ENCODE peak calls at places on chromosomes 12 and 14, in nine cellular contexts. U is RWPE2; T is stomach; O is CD8-positive, alpha-beta memory T cell; K is heart left ventricle; E is ovary; B is mesendoderm; A is GM12878; G is psoas muscle. W is an unnamed sample. For H3K27me3, the result is how much of the 10 kb centered on the place peaks cover.

GRCh38 chr12:57521475-57522018 is 1.1 kb upstream of the MBD6 start:
- DNase-seq in O (no peak), A (no peak), T (peak), K (peak), B (peak), G (peak), E (peak), U (no peak), W (peak)

GRCh38 chr12:94545937-94546771 is 86.5 kb upstream of the CEP83 start:
- DNase-seq in T (peak), K (peak), O (no peak), U (no peak), E (peak), B (peak), G (no peak), A (peak), W (no peak)

GRCh38 chr12:56234746-56235436 is 5.0 kb downstream of the SLC39A5 start:
- DNase-seq in A (no peak), G (no peak), E (no peak), T (no peak), K (no peak), U (no peak), B (no peak), O (no peak), W (no peak)

GRCh38 chr14:68651652-68652432 is 141.0 kb downstream of the ZFP36L1 start:
- DNase-seq in O (no peak), K (peak), E (peak), B (no peak), T (no peak), A (no peak), G (no peak), U (no peak), W (no peak)

GRCh38 chr14:37698840-37699777 is 103.7 kb downstream of the TTC6 start:
- DNase-seq in T (no peak), G (no peak), A (no peak), E (no peak), K (no peak), U (no peak), O (no peak), B (no peak), W (no peak)

GRCh38 chr12:118655588-118655987 is 279.2 kb downstream of the SUDS3 start:
- DNase-seq in A (no peak), E (no peak), B (no peak), U (no peak), T (no peak), G (no peak), O (no peak), K (no peak), W (no peak)

GRCh38 chr12:28017126-28017872 is 44.8 kb upstream of the PTHLH start:
- DNase-seq in E (no peak), U (no peak), T (no peak), O (no peak), A (no peak), K (no peak), G (no peak), B (no peak), W (no peak)

GRCh38 chr12:76264617-76265016 is 83.6 kb downstream of the BBS10 start:
- DNase-seq in O (no peak), E (no peak), A (no peak), T (no peak), B (no peak), G (no peak), K (no peak), U (no peak), W (no peak)

GRCh38 chr14:57575482-57575881 is 81.8 kb upstream of the CCDC198 start:
- DNase-seq in K (peak), U (no peak), G (no peak), B (peak), T (no peak), A (no peak), O (no peak), E (no peak), W (no peak)

GRCh38 chr12:49962861-49963765 is 1.4 kb downstream of the AQP5 start:
- DNase-seq in T (peak), G (peak), U (peak), O (no peak), A (no peak), E (no peak), K (peak), B (no peak), W (peak)

GRCh38 chr14:77213657-77214016 is 32.0 kb downstream of the TMEM63C start:
- DNase-seq in T (no peak), G (no peak), O (no peak), U (no peak), B (no peak), E (no peak), K (no peak), A (no peak), W (no peak)

GRCh38 chr14:61392297-61392696 is 70.9 kb downstream of the PRKCH start:
- DNase-seq in U (no peak), A (no peak), K (no peak), E (no peak), B (no peak), T (no peak), G (no peak), O (no peak), W (no peak)

GRCh38 chr12:82650627-82651337 is 35.9 kb upstream of the TMTC2 start:
- DNase-seq in U (peak), T (peak), A (peak), E (no peak), B (peak), O (no peak), K (peak), G (no peak), W (no peak)

GRCh38 chr14:104519721-104520120 is 59.8 kb upstream of the C14orf180 start:
- DNase-seq in E (no peak), U (no peak), O (no peak), B (no peak), K (no peak), T (peak), A (no peak), G (no peak), W (no peak)

GRCh38 chr12:48446372-48446771 is 26.0 kb upstream of the ANP32D start:
- DNase-seq in O (no peak), T (no peak), K (peak), E (no peak), G (no peak), U (no peak), B (peak), A (no peak), W (no peak)

GRCh38 chr12:32148372-32148771 is 41.7 kb downstream of the BICD1 start:
- DNase-seq in O (no peak), A (no peak), K (no peak), U (no peak), G (no peak), B (no peak), T (no peak), E (no peak), W (no peak)

GRCh38 chr12:74317741-74318140 is 219.9 kb upstream of the ATXN7L3B start:
- DNase-seq in T (no peak), O (no peak), G (no peak), E (no peak), K (no peak), U (no peak), A (no peak), B (no peak), W (no peak)

GRCh38 chr12:67414011-67414715 is 145.0 kb downstream of the CAND1 start:
- DNase-seq in K (no peak), O (no peak), G (no peak), T (no peak), A (no peak), E (no peak), U (no peak), B (no peak), W (no peak)

GRCh38 chr12:96908170-96908675 is 1.2 kb downstream of the NEDD1 start:
- DNase-seq in K (no peak), G (no peak), A (no peak), B (no peak), U (no peak), T (no peak), O (no peak), E (no peak), W (no peak)

GRCh38 chr14:68512088-68512487 is 280.8 kb downstream of the ZFP36L1 start:
- DNase-seq in A (no peak), G (no peak), B (no peak), T (no peak), E (no peak), U (no peak), O (no peak), K (no peak), W (no peak)

DNA sequence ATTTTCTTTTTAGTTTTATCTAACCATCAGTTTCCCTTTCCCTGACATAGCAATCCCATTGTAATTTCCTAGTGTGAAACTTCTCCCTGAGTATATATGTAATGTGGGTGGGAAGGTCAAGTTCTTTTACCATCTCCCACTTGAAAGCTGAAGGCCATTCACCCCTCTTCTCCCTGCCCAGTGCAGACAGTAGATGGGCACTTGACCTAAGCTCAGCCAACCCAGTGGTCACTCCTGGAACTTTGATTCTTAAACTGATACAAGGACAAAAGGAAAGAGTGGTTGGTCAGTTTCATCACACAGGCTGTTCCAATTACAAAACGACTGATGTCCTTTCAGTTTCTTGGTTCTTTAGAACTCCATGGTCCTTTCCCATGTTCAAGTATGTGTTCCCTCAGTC is 8.4 kb upstream of the APOLD1 start:
- DNase-seq in B (no peak), U (no peak), K (no peak), A (no peak), O (no peak), E (no peak), T (no peak), G (no peak), W (no peak)
- H3K27ac ChIP-seq in B (no peak), U (no peak), K (no peak), A (no peak), O (no peak), E (no peak), T (no peak), G (no peak), W (no peak)

GRCh38 chr14:53952533-53952932 is 4.1 kb downstream of the BMP4 start:
- DNase-seq in T (no peak), E (no peak), O (no peak), K (no peak), U (no peak), A (no peak), B (peak), G (no peak), W (no peak)
- H3K27me3 ChIP-seq in T (under half), E (under half), O (under half), K (under half), U (under half), A (under half), B (under half), G (under half), W (half or more)

DNA sequence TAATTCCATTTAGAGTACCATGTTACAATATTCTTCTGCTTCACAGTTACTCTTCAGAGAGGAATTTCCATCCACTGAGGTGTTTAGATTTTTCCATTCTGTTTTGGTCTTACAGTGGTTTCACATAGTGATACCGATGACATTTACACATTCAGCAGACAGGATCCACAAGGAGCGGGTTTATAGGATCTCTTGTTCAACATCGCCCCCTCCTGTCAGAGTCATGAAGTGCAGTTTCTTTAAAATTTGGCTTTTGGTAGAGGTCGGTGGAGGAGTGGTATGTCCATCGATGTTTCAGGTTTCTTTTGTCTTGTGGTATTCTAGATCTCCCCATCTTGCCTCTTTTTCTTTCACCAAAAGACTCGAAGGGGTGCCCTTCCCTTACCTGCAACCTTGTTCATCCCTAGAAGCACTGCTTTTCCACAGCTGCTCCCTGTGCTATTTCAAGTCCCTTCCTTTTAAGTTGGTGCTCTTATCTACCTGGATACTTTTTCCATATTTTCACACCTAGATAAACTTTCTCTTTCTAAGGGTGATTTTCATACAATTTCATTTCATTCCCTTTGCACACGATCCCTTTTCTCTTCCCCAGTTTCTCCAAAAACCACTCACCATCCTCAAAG is 181.3 kb downstream of the ITPR2 start:
- DNase-seq in E (no peak), A (peak), O (no peak), G (no peak), T (peak), U (no peak), K (peak), B (peak), W (peak)
- H3K27ac ChIP-seq in E (no peak), A (no peak), O (no peak), G (no peak), T (no peak), U (no peak), K (no peak), B (no peak), W (no peak)

DNA sequence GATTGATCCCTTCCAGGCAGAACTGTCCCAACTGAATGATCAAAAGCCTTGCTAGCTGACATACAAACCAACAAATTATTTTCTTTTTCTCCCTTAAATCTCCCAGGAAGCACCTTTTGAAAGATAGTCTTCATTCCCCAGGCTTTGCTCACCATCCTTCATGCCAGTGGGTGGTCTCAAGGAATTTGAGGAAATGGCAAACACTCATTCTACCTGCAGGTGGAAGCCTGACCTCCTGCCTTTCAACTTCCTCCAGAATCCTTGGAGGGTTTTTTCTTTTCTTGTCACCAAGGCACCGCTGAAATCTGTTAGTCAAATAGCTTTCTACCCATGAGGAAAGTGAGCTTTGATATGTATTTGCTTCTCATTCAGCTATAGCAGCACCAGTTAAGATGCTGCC is 128.5 kb downstream of the WIF1 start:
- DNase-seq in B (peak), K (no peak), T (no peak), E (no peak), U (no peak), G (no peak), O (no peak), A (no peak), W (no peak)
- H3K27me3 ChIP-seq in B (under half), K (under half), T (under half), E (under half), U (under half), G (under half), O (under half), A (under half), W (under half)

GRCh38 chr12:87259405-87259804 is 769.8 kb downstream of the C12orf50 start:
- DNase-seq in B (no peak), U (no peak), E (no peak), A (no peak), G (no peak), T (no peak), O (no peak), K (no peak), W (no peak)
- H3K27ac ChIP-seq in B (no peak), U (no peak), E (no peak), A (no peak), G (no peak), T (no peak), O (no peak), K (no peak), W (no peak)

GRCh38 chr12:132256646-132257045 is 72.7 kb downstream of the GALNT9 start:
- DNase-seq in G (no peak), T (no peak), E (no peak), O (no peak), A (no peak), K (no peak), B (no peak), U (no peak), W (no peak)
- H3K27me3 ChIP-seq in G (under half), T (under half), E (under half), O (under half), A (under half), K (under half), B (under half), U (under half), W (under half)

GRCh38 chr12:6819069-6820030 is 2.3 kb upstream of the GPR162 start:
- DNase-seq in A (no peak), G (no peak), U (no peak), E (no peak), T (no peak), O (no peak), B (peak), K (no peak), W (no peak)

GRCh38 chr12:6821674-6822433 is at the start of gene GPR162:
- DNase-seq in O (no peak), T (peak), E (peak), U (no peak), A (no peak), K (peak), G (peak), B (peak), W (peak)

GRCh38 chr12:6821271-6821673 is 349 bp upstream of the GPR162 start:
- DNase-seq in G (peak), A (no peak), T (peak), K (peak), B (peak), U (no peak), E (peak), O (no peak), W (peak)

GRCh38 chr12:6818246-6819006 is 3.2 kb upstream of the GPR162 start:
- DNase-seq in G (no peak), K (no peak), A (no peak), T (no peak), O (no peak), E (peak), B (peak), U (no peak), W (no peak)

GRCh38 chr12:6820171-6820570 is 1.4 kb upstream of the GPR162 start:
- DNase-seq in G (no peak), O (no peak), E (no peak), U (no peak), A (no peak), K (no peak), T (no peak), B (no peak), W (no peak)
- H3K27ac ChIP-seq in G (no peak), O (no peak), E (no peak), U (no peak), A (no peak), K (no peak), T (no peak), B (no peak), W (peak)

GRCh38 chr14:102201776-102202175 is 62.1 kb downstream of the WDR20 start:
- DNase-seq in O (no peak), E (no peak), T (no peak), B (no peak), K (no peak), G (no peak), A (no peak), U (no peak), W (no peak)

GRCh38 chr14:102203382-102203781 is 63.7 kb downstream of the WDR20 start:
- DNase-seq in E (no peak), U (no peak), B (no peak), A (no peak), T (no peak), O (no peak), K (no peak), G (no peak), W (no peak)

GRCh38 chr14:102200690-102201368 is 61.1 kb downstream of the WDR20 start:
- DNase-seq in O (no peak), A (no peak), B (no peak), E (no peak), T (no peak), U (no peak), G (no peak), K (no peak), W (no peak)

GRCh38 chr14:102201369-102201748 is 61.7 kb downstream of the WDR20 start:
- DNase-seq in U (no peak), G (no peak), K (no peak), O (no peak), E (no peak), B (no peak), T (no peak), A (peak), W (no peak)

GRCh38 chr14:102202944-102203343 is 63.2 kb downstream of the WDR20 start:
- DNase-seq in T (no peak), O (no peak), K (no peak), B (no peak), G (no peak), A (no peak), U (no peak), E (no peak), W (no peak)
- H3K27me3 ChIP-seq in T (under half), O (under half), K (under half), B (under half), G (under half), A (under half), U (under half), E (under half), W (under half)

GRCh38 chr14:27623782-27624181 is 1025.9 kb upstream of the NOVA1 start:
- DNase-seq in B (no peak), U (no peak), K (no peak), O (no peak), E (no peak), G (no peak), A (no peak), T (no peak), W (no peak)
- H3K27ac ChIP-seq in B (no peak), U (no peak), K (no peak), O (no peak), E (no peak), G (no peak), A (no peak), T (no peak), W (no peak)

GRCh38 chr12:42586268-42586667 is 3.3 kb downstream of the PRICKLE1 start:
- DNase-seq in G (no peak), E (no peak), T (no peak), A (no peak), B (no peak), U (no peak), O (no peak), K (no peak), W (no peak)
- H3K27me3 ChIP-seq in G (under half), E (under half), T (under half), A (under half), B (under half), U (under half), O (under half), K (under half), W (under half)